ENCODE peak calls at places on chromosomes 2 and 18, in six cellular contexts. T, P, R, A, H and S are unnamed samples.
A peak's percentile ranks its signal among the peaks of the same experiment; 100 is the strongest.

GRCh38 chr2:114113527-114113926 is 223.6 kb downstream of the ACTR3 start:
- DNase-seq in T (no peak), P (no peak), R (no peak), A (no peak), H (no peak), S (no peak)

GRCh38 chr2:72150961-72151356 is 3.3 kb upstream of the CYP26B1 start:
- DNase-seq in T (no peak), P (no peak), R (no peak), A (no peak), H (no peak), S (no peak)

GRCh38 chr2:13260401-13260800 is 543.7 kb downstream of the TRIB2 start:
- DNase-seq in T (no peak), P (no peak), R (no peak), A (no peak), H (no peak), S (no peak)

GRCh38 chr18:23291456-23292205 is 156.3 kb downstream of the CABLES1 start:
- DNase-seq in T (no peak), P (no peak), R (no peak), A (no peak), H (no peak), S (no peak)

GRCh38 chr2:231043796-231044195 is 6.5 kb downstream of the C2orf72 start:
- DNase-seq in T (no peak), P (no peak), R (no peak), A (no peak), H (no peak), S (no peak)

GRCh38 chr2:8488001-8488738 is 193.7 kb upstream of the ID2 start:
- DNase-seq in T (peak; percentile 73), P (no peak), R (no peak), A (no peak), H (no peak), S (no peak)

GRCh38 chr2:25567406-25567805 is 106.0 kb downstream of the DTNB start:
- DNase-seq in T (no peak), P (peak; percentile 60), R (no peak), A (peak; percentile 40), H (no peak), S (peak; percentile 15)

GRCh38 chr2:106977707-106978106 is 91.7 kb upstream of the ST6GAL2 start:
- DNase-seq in T (no peak), P (no peak), R (no peak), A (no peak), H (no peak), S (no peak)

GRCh38 chr2:200658278-200658864 is 72.6 kb downstream of the AOX1 start:
- DNase-seq in T (no peak), P (no peak), R (no peak), A (no peak), H (no peak), S (no peak)

GRCh38 chr2:119111115-119111975 is 47.2 kb downstream of the C1QL2 start:
- DNase-seq in T (no peak), P (peak; percentile 7), R (no peak), A (no peak), H (no peak), S (no peak)

GRCh38 chr2:137287934-137288639 is 522.7 kb downstream of the THSD7B start:
- DNase-seq in T (no peak), P (no peak), R (no peak), A (no peak), H (no peak), S (no peak)

GRCh38 chr2:71669628-71670429 is 216.5 kb downstream of the DYSF start:
- DNase-seq in T (no peak), P (no peak), R (no peak), A (no peak), H (no peak), S (no peak)

GRCh38 chr2:189304360-189304759 is 124.8 kb upstream of the COL5A2 start:
- DNase-seq in T (peak; percentile 64), P (no peak), R (no peak), A (no peak), H (no peak), S (no peak)

GRCh38 chr2:222452422-222452950 is 28.1 kb downstream of the SGPP2 start:
- DNase-seq in T (no peak), P (no peak), R (no peak), A (no peak), H (no peak), S (no peak)

GRCh38 chr2:112646102-112646719 is 472 bp downstream of the SLC20A1 start:
- DNase-seq in T (peak; percentile 67), P (no peak), R (no peak), A (no peak), H (no peak), S (no peak)

GRCh38 chr2:33620-34019 is 12.7 kb downstream of the FAM110C start:
- DNase-seq in T (peak; percentile 68), P (peak; percentile 4), R (no peak), A (no peak), H (no peak), S (no peak)

GRCh38 chr18:61833387-61833786 is 59.4 kb downstream of the RNF152 start:
- DNase-seq in T (no peak), P (peak; percentile 36), R (no peak), A (no peak), H (no peak), S (no peak)

GRCh38 chr2:166419616-166419934 is 43.8 kb upstream of the SCN9A start:
- DNase-seq in T (no peak), P (no peak), R (no peak), A (no peak), H (no peak), S (peak; percentile 63)

GRCh38 chr2:239195318-239195871 is 205.4 kb downstream of the HDAC4 start:
- DNase-seq in T (no peak), P (no peak), R (no peak), A (no peak), H (no peak), S (no peak)

GRCh38 chr2:69797836-69798465 is 31.5 kb upstream of the GMCL1 start:
- DNase-seq in T (no peak), P (no peak), R (no peak), A (peak; percentile 39), H (no peak), S (no peak)